ENCODE peak calls at places on chromosomes 3 and 15, in four cellular contexts. One of them, this sample, is unnamed.

GRCh38 chr15:63601727-63602185 is 4.6 kb downstream of the FBXL22 start:
- DNase-seq in GM23248: no peak
- DNase-seq in NT2/D1: no peak
- DNase-seq in mesendoderm: no peak
- DNase-seq in this sample: no peak

GRCh38 chr3:15292765-15293522 is 39.4 kb downstream of the SH3BP5 start:
- DNase-seq in GM23248: no peak
- DNase-seq in NT2/D1: no peak
- DNase-seq in mesendoderm: no peak
- DNase-seq in this sample: no peak

GRCh38 chr3:167102071-167102470 is 278.0 kb downstream of the ZBBX start:
- DNase-seq in NT2/D1: peak
- DNase-seq in GM23248: no peak
- DNase-seq in mesendoderm: peak
- DNase-seq in this sample: peak

GRCh38 chr3:181711325-181712135 is at the start of gene SOX2:
- DNase-seq in mesendoderm: peak
- DNase-seq in NT2/D1: peak
- DNase-seq in GM23248: peak
- DNase-seq in this sample: peak

GRCh38 chr3:185280572-185281365 is 26.9 kb upstream of the EHHADH start:
- DNase-seq in NT2/D1: peak
- DNase-seq in mesendoderm: peak
- DNase-seq in GM23248: peak
- DNase-seq in this sample: no peak

GRCh38 chr3:59374091-59374490 is 324.3 kb upstream of the CFAP20DC start:
- DNase-seq in GM23248: no peak
- DNase-seq in NT2/D1: no peak
- DNase-seq in mesendoderm: no peak
- DNase-seq in this sample: no peak

GRCh38 chr3:169241928-169242751 is 421.4 kb downstream of the MECOM start:
- DNase-seq in NT2/D1: peak
- DNase-seq in mesendoderm: peak
- DNase-seq in GM23248: peak
- DNase-seq in this sample: peak

GRCh38 chr15:87755226-87755625 is 501.3 kb downstream of the NTRK3 start:
- DNase-seq in mesendoderm: no peak
- DNase-seq in GM23248: peak
- DNase-seq in NT2/D1: no peak
- DNase-seq in this sample: no peak

GRCh38 chr3:195909645-195910498 is 1.5 kb upstream of the TNK2 start:
- DNase-seq in GM23248: peak
- DNase-seq in NT2/D1: no peak
- DNase-seq in mesendoderm: peak
- DNase-seq in this sample: peak

GRCh38 chr3:112350181-112350825 is 17.3 kb downstream of the CD200 start:
- DNase-seq in mesendoderm: no peak
- DNase-seq in NT2/D1: no peak
- DNase-seq in GM23248: no peak
- DNase-seq in this sample: no peak

GRCh38 chr3:59127071-59127470 is 77.2 kb upstream of the CFAP20DC start:
- DNase-seq in NT2/D1: no peak
- DNase-seq in mesendoderm: no peak
- DNase-seq in GM23248: peak
- DNase-seq in this sample: no peak

GRCh38 chr3:13013994-13014754 is 59.1 kb downstream of the IQSEC1 start:
- DNase-seq in NT2/D1: no peak
- DNase-seq in mesendoderm: no peak
- DNase-seq in GM23248: no peak
- DNase-seq in this sample: no peak

GRCh38 chr3:195040773-195041520 is 230.0 kb downstream of the XXYLT1 start:
- DNase-seq in GM23248: no peak
- DNase-seq in mesendoderm: peak
- DNase-seq in NT2/D1: no peak
- DNase-seq in this sample: peak

GRCh38 chr3:85627899-85628298 is 669.1 kb downstream of the CADM2 start:
- DNase-seq in mesendoderm: peak
- DNase-seq in GM23248: no peak
- DNase-seq in NT2/D1: no peak
- DNase-seq in this sample: no peak

GRCh38 chr15:40054056-40054745 is 15.2 kb upstream of the SRP14 start:
- DNase-seq in mesendoderm: no peak
- DNase-seq in GM23248: peak
- DNase-seq in NT2/D1: no peak
- DNase-seq in this sample: no peak

GRCh38 chr3:56180433-56180832 is 287.8 kb downstream of the ERC2 start:
- DNase-seq in NT2/D1: no peak
- DNase-seq in GM23248: no peak
- DNase-seq in mesendoderm: no peak
- DNase-seq in this sample: no peak

GRCh38 chr3:196694202-196694638 is 17.8 kb downstream of the CEP19 start:
- DNase-seq in GM23248: peak
- DNase-seq in NT2/D1: no peak
- DNase-seq in mesendoderm: no peak
- DNase-seq in this sample: no peak

GRCh38 chr3:13530241-13531009 is 18.5 kb upstream of the FBLN2 start:
- DNase-seq in NT2/D1: no peak
- DNase-seq in mesendoderm: no peak
- DNase-seq in GM23248: no peak
- DNase-seq in this sample: no peak

GRCh38 chr3:155449613-155450267 is 156.3 kb upstream of the STRIT1 start:
- DNase-seq in mesendoderm: no peak
- DNase-seq in GM23248: no peak
- DNase-seq in NT2/D1: no peak
- DNase-seq in this sample: no peak

GRCh38 chr3:354433-354832 is 157.9 kb downstream of the CHL1 start:
- DNase-seq in GM23248: peak
- DNase-seq in mesendoderm: peak
- DNase-seq in NT2/D1: peak
- DNase-seq in this sample: peak

GRCh38 chr3:54954019-54954418 is 26.2 kb upstream of the LRTM1 start:
- DNase-seq in NT2/D1: no peak
- DNase-seq in mesendoderm: peak
- DNase-seq in GM23248: peak
- DNase-seq in this sample: peak

GRCh38 chr3:111864821-111865656 is 6.0 kb downstream of the PHLDB2 start:
- DNase-seq in NT2/D1: no peak
- DNase-seq in GM23248: peak
- DNase-seq in mesendoderm: peak
- DNase-seq in this sample: no peak

GRCh38 chr3:159170436-159171003 is 368.7 kb downstream of the MFSD1 start:
- DNase-seq in mesendoderm: no peak
- DNase-seq in NT2/D1: no peak
- DNase-seq in GM23248: peak
- DNase-seq in this sample: no peak

GRCh38 chr3:186772886-186773417 is 10.4 kb upstream of the EIF4A2 start:
- DNase-seq in GM23248: peak
- DNase-seq in mesendoderm: no peak
- DNase-seq in NT2/D1: no peak
- DNase-seq in this sample: peak

GRCh38 chr15:77354064-77354463 is 65.8 kb downstream of the PEAK1 start:
- DNase-seq in mesendoderm: no peak
- DNase-seq in NT2/D1: no peak
- DNase-seq in GM23248: peak
- DNase-seq in this sample: no peak

GRCh38 chr15:90037961-90038633 is 37.0 kb downstream of the ZNF710 start:
- DNase-seq in GM23248: peak
- DNase-seq in mesendoderm: no peak
- DNase-seq in NT2/D1: no peak
- DNase-seq in this sample: peak

GRCh38 chr3:13213490-13213889 is 140.3 kb upstream of the IQSEC1 start:
- DNase-seq in mesendoderm: no peak
- DNase-seq in NT2/D1: no peak
- DNase-seq in GM23248: no peak
- DNase-seq in this sample: no peak

GRCh38 chr3:72080800-72081199 is 295.9 kb upstream of the PROK2 start:
- DNase-seq in mesendoderm: peak
- DNase-seq in NT2/D1: no peak
- DNase-seq in GM23248: no peak
- DNase-seq in this sample: no peak

GRCh38 chr15:46280753-46281521 is 646.1 kb downstream of the SQOR start:
- DNase-seq in NT2/D1: peak
- DNase-seq in mesendoderm: peak
- DNase-seq in GM23248: no peak
- DNase-seq in this sample: peak

GRCh38 chr15:40878785-40879184 is 4.8 kb upstream of the RHOV start:
- DNase-seq in NT2/D1: no peak
- DNase-seq in mesendoderm: peak
- DNase-seq in GM23248: peak
- DNase-seq in this sample: peak

GRCh38 chr3:168047190-168047795 is 48.4 kb downstream of the GOLIM4 start:
- DNase-seq in GM23248: peak
- DNase-seq in mesendoderm: peak
- DNase-seq in NT2/D1: peak
- DNase-seq in this sample: no peak

GRCh38 chr3:157488144-157488543 is 15.1 kb downstream of the VEPH1 start:
- DNase-seq in GM23248: no peak
- DNase-seq in NT2/D1: no peak
- DNase-seq in mesendoderm: no peak
- DNase-seq in this sample: no peak

GRCh38 chr15:65835452-65835851 is 33.8 kb upstream of the RAB11A start:
- DNase-seq in NT2/D1: no peak
- DNase-seq in GM23248: no peak
- DNase-seq in mesendoderm: no peak
- DNase-seq in this sample: no peak
- H3K4me3 ChIP-seq in NT2/D1: no peak
- H3K4me3 ChIP-seq in GM23248: no peak
- H3K4me3 ChIP-seq in mesendoderm: no peak
- H3K4me3 ChIP-seq in this sample: no peak

DNA sequence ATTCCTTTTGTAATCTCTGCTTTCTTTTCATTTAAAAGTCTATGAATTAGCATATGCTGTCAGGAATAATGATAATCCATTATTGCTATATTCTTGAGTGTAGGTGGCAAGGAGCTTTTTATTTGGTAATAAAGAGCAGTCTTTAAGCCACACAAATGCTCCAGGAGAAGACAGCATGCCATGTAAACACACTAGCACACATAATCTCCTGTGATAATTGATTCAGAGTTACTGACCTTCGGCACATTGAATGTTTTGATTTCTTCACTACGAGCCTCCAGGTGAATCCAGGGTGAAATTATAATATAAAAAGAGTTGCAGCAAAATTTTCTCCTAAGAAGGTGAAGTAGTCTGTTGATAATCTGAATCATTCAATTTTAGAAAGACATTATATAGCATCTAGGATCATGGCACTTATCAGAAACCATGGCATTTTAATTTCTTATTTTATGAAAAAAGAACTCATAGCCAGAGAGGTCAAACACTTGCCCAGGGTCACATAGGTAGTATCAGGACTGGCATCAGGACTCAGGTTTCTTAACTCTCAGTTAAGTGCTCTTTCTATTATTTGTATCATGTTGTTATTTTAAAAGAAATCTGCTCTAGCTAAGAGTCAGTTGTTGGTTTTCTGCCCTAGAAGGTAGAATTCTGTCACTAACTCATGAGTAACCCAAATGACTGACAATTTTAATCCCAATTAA is 21.3 kb upstream of the DHX36 start:
- DNase-seq in NT2/D1: no peak
- DNase-seq in mesendoderm: no peak
- DNase-seq in GM23248: no peak
- DNase-seq in this sample: no peak
- H3K9ac ChIP-seq in NT2/D1: no peak
- H3K9ac ChIP-seq in mesendoderm: no peak
- H3K9ac ChIP-seq in GM23248: no peak
- H3K9ac ChIP-seq in this sample: no peak

DNA sequence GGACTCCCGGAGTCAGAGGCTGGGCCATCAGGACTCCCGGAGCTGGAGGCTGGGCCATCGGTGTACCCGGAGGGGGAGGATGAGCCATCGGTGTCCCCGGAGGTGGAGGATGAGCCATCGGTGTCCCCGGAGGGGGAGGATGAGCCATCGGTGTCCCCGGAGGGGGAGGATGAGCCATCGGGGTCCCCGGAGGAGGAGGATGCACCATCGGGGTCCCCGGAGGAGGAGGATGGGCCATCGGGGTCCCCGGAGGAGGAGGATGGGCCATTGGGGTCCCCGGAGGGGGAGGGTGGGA is 719 bp downstream of the MAGEL2 start:
- DNase-seq in NT2/D1: no peak
- DNase-seq in GM23248: no peak
- DNase-seq in mesendoderm: no peak
- DNase-seq in this sample: no peak
- H3K4me3 ChIP-seq in NT2/D1: peak
- H3K4me3 ChIP-seq in GM23248: no peak
- H3K4me3 ChIP-seq in mesendoderm: no peak
- H3K4me3 ChIP-seq in this sample: peak

DNA sequence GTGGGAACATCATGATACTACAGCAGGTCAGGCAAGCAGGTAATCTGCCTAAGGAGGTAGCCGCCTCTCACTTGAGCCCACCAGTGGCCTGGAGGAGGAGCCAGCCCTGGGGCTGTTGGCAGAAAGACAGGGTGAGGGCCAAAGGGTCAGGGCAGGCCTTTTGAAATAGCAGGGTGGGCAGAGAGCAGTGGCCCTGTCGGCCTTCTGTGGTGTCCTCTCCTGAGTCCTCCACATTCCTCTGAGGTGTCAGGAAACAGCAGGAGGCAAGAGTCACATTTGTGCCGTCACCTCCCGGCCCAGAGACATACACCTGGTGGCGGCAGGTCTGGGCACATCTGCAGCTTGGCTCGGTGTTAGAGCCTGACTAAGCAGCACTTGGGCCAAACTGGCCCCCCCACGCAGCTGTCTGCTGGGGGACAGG is 3.9 kb upstream of the BNC1 start:
- DNase-seq in GM23248: peak
- DNase-seq in NT2/D1: no peak
- DNase-seq in mesendoderm: peak
- DNase-seq in this sample: peak
- H3K9ac ChIP-seq in GM23248: peak
- H3K9ac ChIP-seq in NT2/D1: no peak
- H3K9ac ChIP-seq in mesendoderm: no peak
- H3K9ac ChIP-seq in this sample: no peak

DNA sequence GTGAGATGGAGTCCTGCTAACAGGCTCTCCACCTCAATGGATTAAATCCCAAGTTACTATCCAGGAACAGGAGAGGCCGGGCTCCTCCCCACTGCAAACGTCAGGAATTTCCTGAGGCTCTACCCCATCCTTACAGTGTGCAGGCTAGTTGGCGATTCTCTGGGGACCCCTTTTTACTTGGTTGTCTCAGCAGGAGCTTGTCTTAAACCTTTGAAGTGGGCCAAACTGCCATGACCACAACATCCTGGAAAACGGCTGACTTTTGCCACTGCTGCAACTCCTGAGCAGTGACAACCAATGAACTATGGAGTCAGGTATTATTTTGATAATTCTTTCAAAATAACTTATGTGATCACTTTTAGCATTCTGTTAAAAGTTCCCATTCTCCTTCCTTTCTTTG is 440.9 kb upstream of the CCDC54 start:
- DNase-seq in mesendoderm: no peak
- DNase-seq in GM23248: no peak
- DNase-seq in NT2/D1: no peak
- DNase-seq in this sample: no peak
- H3K4me3 ChIP-seq in mesendoderm: no peak
- H3K4me3 ChIP-seq in GM23248: no peak
- H3K4me3 ChIP-seq in NT2/D1: no peak
- H3K4me3 ChIP-seq in this sample: no peak

GRCh38 chr3:40523781-40524180 is 979 bp upstream of the ZNF621 start:
- DNase-seq in NT2/D1: no peak
- DNase-seq in mesendoderm: no peak
- DNase-seq in GM23248: peak
- DNase-seq in this sample: no peak
- H3K9ac ChIP-seq in NT2/D1: no peak
- H3K9ac ChIP-seq in mesendoderm: no peak
- H3K9ac ChIP-seq in GM23248: peak
- H3K9ac ChIP-seq in this sample: peak